ENCODE peak calls at places on chromosome 2, in four cellular contexts. U is K562, C is SK-N-SH, J is esophagus muscularis mucosa. F is an unnamed sample.
A peak's percentile ranks its signal among the peaks of the same experiment; 100 is the strongest.

GRCh38 chr2:66581461-66582363 is 146.8 kb downstream of the MEIS1 start:
- DNase-seq in U (no peak), C (peak; percentile 72), J (no peak), F (no peak)

GRCh38 chr2:241702155-241702404 is 241 bp downstream of the ING5 start:
- DNase-seq in J (no peak), C (peak; percentile 96), U (peak; percentile 83), F (no peak)

GRCh38 chr2:239580199-239580527 is 179.3 kb upstream of the HDAC4 start:
- DNase-seq in U (no peak), C (no peak), J (no peak), F (no peak)

GRCh38 chr2:241961454-241961853 is 91.9 kb downstream of the RTP5 start:
- DNase-seq in J (no peak), U (no peak), C (no peak), F (no peak)

GRCh38 chr2:179749210-179749609 is 112.2 kb downstream of the ZNF385B start:
- DNase-seq in J (no peak), C (no peak), U (no peak), F (no peak)

GRCh38 chr2:13550832-13551231 is 834.1 kb downstream of the TRIB2 start:
- DNase-seq in U (no peak), C (no peak), J (no peak), F (no peak)

GRCh38 chr2:240645346-240646060 is 20.2 kb downstream of the GPR35 start:
- DNase-seq in J (no peak), C (peak; percentile 22), U (no peak), F (no peak)

GRCh38 chr2:31812051-31812798 is 198.6 kb downstream of the MEMO1 start:
- DNase-seq in C (no peak), U (peak; percentile 56), J (no peak), F (no peak)

GRCh38 chr2:2581331-2582159 is 250.5 kb upstream of the MYT1L start:
- DNase-seq in J (no peak), U (no peak), C (peak; percentile 78), F (no peak)

GRCh38 chr2:74391209-74391579 is 11.1 kb upstream of the DCTN1 start:
- DNase-seq in J (no peak), U (peak; percentile 52), C (no peak), F (no peak)

GRCh38 chr2:120346667-120347358 is 877 bp downstream of the INHBB start:
- DNase-seq in U (no peak), C (peak; percentile 66), J (no peak), F (no peak)

GRCh38 chr2:196586511-196586991 is 53.0 kb upstream of the CCDC150 start:
- DNase-seq in U (no peak), J (no peak), C (no peak), F (no peak)

GRCh38 chr2:215579809-215580208 is 143.9 kb upstream of the FN1 start:
- DNase-seq in U (no peak), C (no peak), J (no peak), F (no peak)

GRCh38 chr2:177334940-177335543 is 57.5 kb upstream of the AGPS start:
- DNase-seq in J (no peak), C (peak; percentile 34), U (peak; percentile 79), F (no peak)

GRCh38 chr2:130819915-130820861 is 16.5 kb upstream of the ARHGEF4 start:
- DNase-seq in J (no peak), U (no peak), C (peak; percentile 81), F (no peak)

GRCh38 chr2:118569876-118570535 is 277.4 kb downstream of the EN1 start:
- DNase-seq in C (no peak), J (no peak), U (no peak), F (no peak)

GRCh38 chr2:170336916-170337315 is 159.0 kb downstream of the MYO3B start:
- DNase-seq in C (no peak), U (no peak), J (no peak), F (no peak)

GRCh38 chr2:43302311-43303051 is 76.1 kb upstream of the ZFP36L2 start:
- DNase-seq in J (no peak), C (no peak), U (no peak), F (no peak)

GRCh38 chr2:58730764-58731487 is 489.8 kb upstream of the FANCL start:
- DNase-seq in J (no peak), U (peak; percentile 40), C (no peak), F (no peak)

GRCh38 chr2:136254681-136255080 is 136.7 kb upstream of the CXCR4 start:
- DNase-seq in U (no peak), J (no peak), C (no peak), F (no peak)

GRCh38 chr2:201259216-201259615 is 1.1 kb upstream of the CASP8 start:
- DNase-seq in C (no peak), J (peak; percentile 86), U (no peak), F (no peak)

GRCh38 chr2:166314022-166314759 is 61.6 kb downstream of the SCN9A start:
- DNase-seq in U (no peak), C (no peak), J (no peak), F (no peak)

GRCh38 chr2:201680743-201681142 is 17.7 kb downstream of the MPP4 start:
- DNase-seq in C (peak; percentile 33), U (peak; percentile 62), J (peak; percentile 47), F (no peak)

GRCh38 chr2:182283512-182283911 is 143.3 kb downstream of the PDE1A start:
- DNase-seq in C (no peak), U (no peak), J (no peak), F (no peak)

GRCh38 chr2:45778720-45779171 is 127.3 kb downstream of the PRKCE start:
- DNase-seq in J (no peak), U (peak; percentile 87), C (peak; percentile 86), F (peak; percentile 74)

GRCh38 chr2:85042330-85042729 is 71.4 kb downstream of the KCMF1 start:
- DNase-seq in C (no peak), U (no peak), J (no peak), F (no peak)

GRCh38 chr2:112290638-112291037 is 15.2 kb downstream of the ZC3H6 start:
- DNase-seq in C (no peak), J (no peak), U (no peak), F (no peak)

GRCh38 chr2:231110551-231110950 is 14.3 kb downstream of the HTR2B start:
- DNase-seq in U (no peak), C (no peak), J (no peak), F (no peak)

GRCh38 chr2:179861027-179861776 is at the start of gene ZNF385B:
- DNase-seq in U (no peak), J (no peak), C (peak; percentile 77), F (no peak)

GRCh38 chr2:237540223-237540775 is 26.1 kb upstream of the PRLH start:
- DNase-seq in C (no peak), U (no peak), J (no peak), F (no peak)

GRCh38 chr2:46394649-46395510 is 84.5 kb upstream of the TMEM247 start:
- DNase-seq in J (no peak), C (no peak), U (no peak), F (no peak)

GRCh38 chr2:144776766-144777165 is 256.8 kb upstream of the ZEB2 start:
- DNase-seq in J (no peak), C (no peak), U (no peak), F (no peak)

GRCh38 chr2:181077128-181077709 is 96.8 kb downstream of the UBE2E3 start:
- DNase-seq in J (no peak), C (peak; percentile 37), U (peak; percentile 27), F (no peak)

GRCh38 chr2:7016884-7017283 is 99.7 kb downstream of the RNF144A start:
- DNase-seq in C (no peak), U (no peak), J (no peak), F (no peak)

GRCh38 chr2:206936456-206937222 is 2.7 kb upstream of the CPO start:
- DNase-seq in U (no peak), C (peak; percentile 27), J (no peak), F (no peak)

GRCh38 chr2:62527478-62528210 is 21.6 kb upstream of the TMEM17 start:
- DNase-seq in J (no peak), U (no peak), C (no peak), F (no peak)

GRCh38 chr2:160700006-160700405 is 206.4 kb upstream of the RBMS1 start:
- DNase-seq in C (no peak), J (no peak), U (no peak), F (no peak)

GRCh38 chr2:68423966-68424650 is 43.0 kb downstream of the FBXO48 start:
- DNase-seq in C (no peak), U (no peak), J (no peak), F (no peak)
- TF ChIP-seq POLR2AphosphoS5 in C (no peak), U (no peak), J (no peak), F (no peak)

DNA sequence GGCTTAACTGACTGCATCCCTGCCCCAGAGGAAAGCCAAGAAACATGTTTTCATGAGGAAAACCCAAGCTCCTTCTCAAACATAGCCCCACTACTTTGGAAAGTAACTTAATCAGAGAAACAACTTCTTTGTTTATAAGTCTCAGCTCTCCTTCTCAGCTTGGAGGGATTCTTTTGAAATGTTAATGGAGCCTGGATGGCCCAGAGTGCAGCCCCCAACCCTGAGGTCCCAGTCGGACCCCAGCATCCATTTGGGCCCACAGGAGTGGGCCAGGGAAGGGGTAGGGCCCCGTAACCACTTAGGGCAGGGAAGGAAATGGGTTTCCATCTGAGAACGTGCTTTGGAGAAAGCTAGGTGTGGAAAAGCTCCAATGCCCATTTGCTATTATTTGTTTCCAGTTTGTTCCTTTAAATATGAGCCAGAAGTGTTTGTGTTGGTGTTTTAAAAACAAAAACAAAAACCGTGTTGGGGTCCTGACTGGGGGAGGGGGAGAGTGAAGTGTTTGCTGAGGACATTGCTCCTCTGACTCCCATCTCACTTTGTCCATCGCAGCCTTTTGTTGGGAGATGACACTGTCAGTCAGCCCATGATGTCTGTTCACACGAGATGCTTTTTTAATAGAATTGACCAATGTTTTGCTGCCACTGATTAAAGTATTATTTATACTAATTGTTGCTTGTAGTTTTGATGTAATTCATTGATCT is 1.6 kb upstream of the HOXD3 start:
- DNase-seq in C (no peak), J (no peak), U (no peak), F (no peak)
- H3K9me3 ChIP-seq in C (no peaks in the 10 kb centered on the region), J (no peaks in the 10 kb centered on the region), U (no peaks in the 10 kb centered on the region), F (no peaks in the 10 kb centered on the region)

GRCh38 chr2:151409601-151410484 is at the start of gene RIF1:
- DNase-seq in U (peak; percentile 90), J (peak; percentile 96), C (peak; percentile 93), F (peak; percentile 93)
- TF ChIP-seq EP300 in U (peak; percentile 45), J (no peak), C (no peak), F (no peak)

GRCh38 chr2:189096769-189097447 is 82.7 kb downstream of the COL5A2 start:
- DNase-seq in J (no peak), U (no peak), C (no peak), F (no peak)
- TF ChIP-seq POLR2AphosphoS5 in J (no peak), U (no peak), C (peak; percentile 79), F (no peak)

GRCh38 chr2:98433363-98433964 is 11.2 kb upstream of the INPP4A start:
- DNase-seq in U (no peak), C (no peak), J (no peak), F (no peak)
- H3K9me3 ChIP-seq in U (peaks cover 3% of the 10 kb centered on the region), C (no peaks in the 10 kb centered on the region), J (no peaks in the 10 kb centered on the region), F (no peaks in the 10 kb centered on the region)

GRCh38 chr2:150141241-150142001 is 346.0 kb downstream of the RND3 start:
- DNase-seq in J (no peak), C (no peak), U (no peak), F (no peak)
- TF ChIP-seq EP300 in J (no peak), C (no peak), U (no peak), F (no peak)